ENCODE peak calls at places on chromosome 13, in nine cellular contexts. G is CD4-positive, alpha-beta T cell; R is left ventricle myocardium inferior; A is WTC11; N is fibroblast of mammary gland; E is HFF-Myc; O is right lobe of liver; U is epithelial cell of proximal tubule; K is AG09319. V is an unnamed sample.

GRCh38 chr13:111555268-111555633 is 234.8 kb downstream of the TEX29 start:
- DNase-seq in G (no peak), R (no peak), A (no peak), N (no peak), E (no peak), O (no peak), U (no peak), K (no peak), V (no peak)

GRCh38 chr13:113905942-113906341 is 42.1 kb upstream of the GAS6 start:
- DNase-seq in G (no peak), R (no peak), A (no peak), N (no peak), E (no peak), O (no peak), U (no peak), K (no peak), V (peak)

GRCh38 chr13:111398715-111399299 is 78.4 kb downstream of the TEX29 start:
- DNase-seq in G (no peak), R (no peak), A (no peak), N (peak), E (no peak), O (no peak), U (no peak), K (no peak), V (peak)

GRCh38 chr13:83065136-83065535 is 817.1 kb downstream of the SLITRK1 start:
- DNase-seq in G (no peak), R (no peak), A (no peak), N (peak), E (no peak), O (no peak), U (peak), K (peak), V (no peak)

GRCh38 chr13:112968910-112969691 is at the start of gene MCF2L:
- DNase-seq in G (peak), R (peak), A (no peak), N (peak), E (peak), O (peak), U (no peak), K (peak), V (peak)

GRCh38 chr13:97853550-97853949 is 99.9 kb upstream of the IPO5 start:
- DNase-seq in G (no peak), R (no peak), A (no peak), N (peak), E (no peak), O (no peak), U (no peak), K (no peak), V (no peak)

GRCh38 chr13:95842898-95843297 is 166.0 kb downstream of the DNAJC3 start:
- DNase-seq in G (no peak), R (no peak), A (no peak), N (no peak), E (no peak), O (no peak), U (no peak), K (no peak), V (no peak)

GRCh38 chr13:85693889-85694511 is 105.2 kb downstream of the SLITRK6 start:
- DNase-seq in G (no peak), R (no peak), A (no peak), N (no peak), E (peak), O (no peak), U (no peak), K (no peak), V (no peak)

GRCh38 chr13:76116931-76117330 is 480.8 kb downstream of the LMO7 start:
- DNase-seq in G (no peak), R (no peak), A (no peak), N (peak), E (no peak), O (no peak), U (no peak), K (no peak), V (no peak)

GRCh38 chr13:47457631-47458030 is 543.4 kb downstream of the SUCLA2 start:
- DNase-seq in G (no peak), R (no peak), A (no peak), N (peak), E (no peak), O (no peak), U (no peak), K (no peak), V (no peak)

GRCh38 chr13:37485766-37486165 is 112.8 kb downstream of the POSTN start:
- DNase-seq in G (no peak), R (no peak), A (no peak), N (peak), E (no peak), O (no peak), U (no peak), K (no peak), V (no peak)

GRCh38 chr13:95226476-95226875 is 74.8 kb downstream of the ABCC4 start:
- DNase-seq in G (no peak), R (no peak), A (no peak), N (no peak), E (no peak), O (no peak), U (no peak), K (no peak), V (no peak)

GRCh38 chr13:108154421-108154858 is 60.9 kb downstream of the LIG4 start:
- DNase-seq in G (no peak), R (no peak), A (no peak), N (no peak), E (no peak), O (peak), U (peak), K (no peak), V (peak)

GRCh38 chr13:60327551-60327950 is 69.5 kb upstream of the TDRD3 start:
- DNase-seq in G (no peak), R (no peak), A (no peak), N (no peak), E (no peak), O (no peak), U (peak), K (no peak), V (no peak)

GRCh38 chr13:30216111-30216510 is 91.2 kb downstream of the KATNAL1 start:
- DNase-seq in G (no peak), R (no peak), A (peak), N (no peak), E (no peak), O (no peak), U (no peak), K (no peak), V (no peak)

GRCh38 chr13:110509971-110510786 is 51.3 kb downstream of the RAB20 start:
- DNase-seq in G (no peak), R (peak), A (no peak), N (no peak), E (no peak), O (no peak), U (no peak), K (no peak), V (no peak)

GRCh38 chr13:76711515-76712182 is 174.6 kb downstream of the KCTD12 start:
- DNase-seq in G (no peak), R (no peak), A (no peak), N (peak), E (peak), O (no peak), U (no peak), K (peak), V (no peak)

GRCh38 chr13:26880741-26881140 is 120.2 kb upstream of the GPR12 start:
- DNase-seq in G (no peak), R (no peak), A (no peak), N (peak), E (no peak), O (no peak), U (no peak), K (no peak), V (no peak)

GRCh38 chr13:23510979-23511735 is 59.1 kb upstream of the TNFRSF19 start:
- DNase-seq in G (no peak), R (no peak), A (peak), N (peak), E (no peak), O (no peak), U (peak), K (no peak), V (no peak)
- TF ChIP-seq CTCF in G (no peak), R (peak), A (no peak), N (peak), E (peak), O (peak), U (peak), K (no peak), V (no peak)

DNA sequence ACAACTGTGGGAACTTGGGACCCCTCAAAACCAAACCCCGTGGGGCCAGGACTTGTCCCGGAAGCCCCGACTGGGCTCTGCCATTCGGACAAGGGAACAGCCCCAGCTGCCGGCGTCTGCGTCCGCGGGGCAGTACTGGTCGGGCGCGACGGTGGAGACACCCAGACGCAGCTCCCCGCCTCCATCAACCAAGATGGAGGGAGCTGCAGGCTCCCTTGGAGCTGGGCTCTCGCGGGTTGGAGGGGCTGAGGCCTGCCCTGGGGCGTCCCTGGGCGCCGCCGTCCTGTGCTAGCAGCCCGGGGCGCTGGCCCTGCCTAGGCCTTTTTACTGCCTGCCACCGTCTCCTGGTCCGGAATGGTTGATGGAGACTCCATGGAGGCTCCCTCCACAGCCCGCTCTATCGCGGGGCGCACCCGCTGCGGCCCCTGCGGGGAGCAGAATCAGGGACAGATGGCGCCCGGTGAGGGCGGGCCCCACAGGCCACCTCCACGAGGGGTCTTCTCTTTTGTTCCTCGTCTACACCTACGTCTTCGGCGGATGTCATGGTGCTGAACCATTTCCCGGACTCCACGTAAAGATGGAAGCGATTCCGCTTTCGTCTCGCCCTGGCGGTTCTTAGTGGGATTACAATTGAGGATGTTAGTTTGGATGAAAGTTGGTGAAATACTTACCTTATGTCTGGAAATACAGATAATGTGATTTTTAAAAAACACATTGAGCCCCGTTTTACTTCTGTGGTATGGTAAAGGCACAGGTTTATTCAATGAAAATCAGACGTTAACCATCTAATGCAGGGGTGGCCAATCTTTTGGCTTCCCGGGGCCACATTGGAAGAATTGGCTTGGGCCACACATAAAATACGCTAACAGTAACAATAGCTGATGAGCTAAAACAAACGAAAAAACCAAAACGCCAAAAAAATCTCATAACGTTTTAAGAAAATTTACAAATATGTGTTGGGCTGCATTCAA is 1.2 kb upstream of the ZMYM5 start:
- DNase-seq in G (peak), R (peak), A (peak), N (peak), E (peak), O (peak), U (no peak), K (no peak), V (peak)
- TF ChIP-seq CTCF in G (peak), R (peak), A (peak), N (peak), E (peak), O (peak), U (peak), K (peak), V (peak)

DNA sequence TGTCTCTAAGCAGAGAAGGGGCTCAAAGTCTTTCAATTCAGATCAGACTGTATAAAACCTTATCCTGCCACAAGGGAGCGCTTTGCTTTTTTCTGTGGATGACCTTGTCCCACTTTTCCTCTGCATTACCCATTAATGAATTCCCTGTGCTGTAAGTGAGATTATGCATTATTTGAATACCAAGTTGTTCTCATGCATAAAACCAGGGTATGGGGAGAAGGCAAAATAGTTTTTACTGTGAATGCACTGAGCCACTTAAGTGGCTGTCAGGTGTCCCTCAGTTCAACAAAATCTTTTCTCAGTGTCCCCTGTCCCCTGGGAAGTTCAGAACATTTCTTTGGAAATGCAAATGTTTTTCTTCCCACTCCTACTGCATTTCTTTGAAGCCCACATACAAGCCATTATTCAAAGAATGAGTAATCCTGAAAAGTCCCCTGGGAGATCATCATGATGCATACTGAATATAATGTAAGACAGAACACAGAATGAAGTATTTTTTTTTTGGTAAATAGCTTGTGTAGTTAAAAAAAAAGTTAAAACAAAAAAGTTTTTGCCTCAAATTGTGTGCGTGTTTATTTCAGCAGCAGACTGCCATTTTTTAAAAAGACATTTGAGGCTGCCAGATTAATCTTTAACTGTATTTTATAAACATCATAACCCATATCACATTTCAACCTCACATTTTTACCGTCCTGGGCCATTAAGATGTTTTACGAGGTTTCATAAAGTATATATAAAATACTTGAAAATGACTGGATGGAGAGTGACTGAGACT is 506.7 kb upstream of the PCDH9 start:
- DNase-seq in G (no peak), R (no peak), A (peak), N (peak), E (no peak), O (no peak), U (peak), K (no peak), V (no peak)
- TF ChIP-seq CTCF in G (no peak), R (no peak), A (no peak), N (peak), E (no peak), O (peak), U (peak), K (no peak), V (no peak)

GRCh38 chr13:28751210-28751935 is 32.6 kb upstream of the SLC46A3 start:
- DNase-seq in G (no peak), R (no peak), A (no peak), N (no peak), E (no peak), O (no peak), U (no peak), K (no peak), V (no peak)

GRCh38 chr13:28754698-28755545 is 36.2 kb upstream of the SLC46A3 start:
- DNase-seq in G (no peak), R (peak), A (peak), N (no peak), E (no peak), O (peak), U (no peak), K (no peak), V (no peak)

GRCh38 chr13:28755546-28755870 is 36.7 kb upstream of the SLC46A3 start:
- DNase-seq in G (no peak), R (no peak), A (no peak), N (peak), E (peak), O (no peak), U (no peak), K (no peak), V (no peak)

GRCh38 chr13:28753946-28754345 is 35.2 kb upstream of the SLC46A3 start:
- DNase-seq in G (no peak), R (no peak), A (no peak), N (no peak), E (no peak), O (no peak), U (no peak), K (no peak), V (no peak)

GRCh38 chr13:28753208-28753892 is 34.6 kb upstream of the SLC46A3 start:
- DNase-seq in G (no peak), R (peak), A (peak), N (peak), E (peak), O (peak), U (peak), K (peak), V (peak)
- TF ChIP-seq CTCF in G (no peak), R (peak), A (no peak), N (no peak), E (no peak), O (no peak), U (peak), K (peak), V (no peak)

GRCh38 chr13:41905600-41906254 is 55.2 kb downstream of the VWA8 start:
- DNase-seq in G (no peak), R (no peak), A (no peak), N (peak), E (no peak), O (no peak), U (peak), K (peak), V (no peak)
- TF ChIP-seq CTCF in G (peak), R (peak), A (peak), N (peak), E (peak), O (peak), U (peak), K (peak), V (peak)

V was measured in stomach.